ENCODE peak calls at places on chromosomes 6 and 20, in six cellular contexts. R is K562, E is HepG2, V is H1, H is HCT116, C is SK-N-SH. L is an unnamed sample.

GRCh38 chr20:35049776-35050352 is 42.7 kb downstream of the TRPC4AP start:
- DNase-seq in V (no peak), E (no peak), H (no peak), R (no peak), C (no peak), L (no peak)

GRCh38 chr6:89145461-89145961 is 344 bp upstream of the PM20D2 start:
- DNase-seq in H (no peak), V (no peak), E (no peak), C (peak), R (no peak), L (no peak)

GRCh38 chr20:1391640-1392442 is 1.0 kb downstream of the FKBP1A start:
- DNase-seq in V (no peak), C (peak), H (no peak), E (no peak), R (peak), L (no peak)

GRCh38 chr6:17086469-17086868 is 15.4 kb upstream of the STMND1 start:
- DNase-seq in C (peak), R (peak), E (peak), H (peak), V (no peak), L (peak)

GRCh38 chr20:431012-431904 is 23.2 kb downstream of the RBCK1 start:
- DNase-seq in R (peak), C (peak), V (no peak), H (peak), E (peak), L (peak)

GRCh38 chr6:20699402-20699801 is 165.1 kb downstream of the CDKAL1 start:
- DNase-seq in V (no peak), E (no peak), R (no peak), C (no peak), H (no peak), L (peak)

GRCh38 chr6:20564269-20564668 is 30.0 kb downstream of the CDKAL1 start:
- DNase-seq in C (no peak), V (no peak), H (peak), E (no peak), R (peak), L (no peak)

GRCh38 chr6:170102038-170102437 is 188.8 kb downstream of the DLL1 start:
- DNase-seq in E (no peak), H (no peak), V (no peak), C (no peak), R (no peak), L (no peak)

GRCh38 chr20:25050082-25050481 is 7.9 kb downstream of the ACSS1 start:
- DNase-seq in C (no peak), E (no peak), R (no peak), H (no peak), V (no peak), L (no peak)

GRCh38 chr6:37658121-37658520 is 39.6 kb downstream of the MDGA1 start:
- DNase-seq in R (no peak), V (no peak), H (no peak), C (no peak), E (no peak), L (no peak)

GRCh38 chr20:13098720-13099355 is 90.1 kb downstream of the SPTLC3 start:
- DNase-seq in H (no peak), V (no peak), E (peak), C (no peak), R (no peak), L (peak)

GRCh38 chr6:35508542-35508941 is 4.2 kb downstream of the TULP1 start:
- DNase-seq in C (no peak), E (no peak), H (no peak), V (no peak), R (no peak), L (no peak)

GRCh38 chr6:5305968-5306626 is 44.8 kb downstream of the FARS2 start:
- DNase-seq in R (no peak), C (no peak), E (peak), H (no peak), V (no peak), L (no peak)

GRCh38 chr20:11502051-11502450 is 415.6 kb upstream of the BTBD3 start:
- DNase-seq in V (no peak), C (no peak), E (no peak), H (no peak), R (no peak), L (no peak)

GRCh38 chr6:85498596-85499258 is 48.8 kb downstream of the NT5E start:
- DNase-seq in V (no peak), H (peak), C (no peak), E (peak), R (no peak), L (peak)

GRCh38 chr20:7362601-7363000 is 577.7 kb downstream of the HAO1 start:
- DNase-seq in H (no peak), C (no peak), E (no peak), V (no peak), R (no peak), L (no peak)

GRCh38 chr20:50562262-50562701 is 52.1 kb downstream of the PTPN1 start:
- DNase-seq in E (no peak), V (no peak), H (no peak), C (no peak), R (no peak), L (no peak)

GRCh38 chr6:11535801-11536230 is 1.7 kb upstream of the TMEM170B start:
- DNase-seq in C (no peak), E (peak), V (no peak), R (no peak), H (no peak), L (peak)

GRCh38 chr6:138440296-138440695 is 36.3 kb downstream of the HEBP2 start:
- DNase-seq in R (no peak), H (no peak), C (no peak), V (no peak), E (no peak), L (no peak)

GRCh38 chr20:58542411-58543095 is 27.4 kb upstream of the APCDD1L start:
- DNase-seq in E (no peak), V (peak), R (peak), C (no peak), H (peak), L (no peak)

GRCh38 chr6:17907467-17908229 is 79.8 kb downstream of the KIF13A start:
- DNase-seq in V (no peak), E (peak), R (peak), C (no peak), H (peak), L (peak)

GRCh38 chr20:57769756-57770155 is 59.9 kb upstream of the PMEPA1 start:
- DNase-seq in V (no peak), C (no peak), H (no peak), R (no peak), E (no peak), L (no peak)

GRCh38 chr6:108502826-108503225 is 57.9 kb upstream of the FOXO3 start:
- DNase-seq in H (no peak), V (no peak), C (no peak), E (no peak), R (no peak), L (no peak)

GRCh38 chr6:138509371-138509770 is 10.1 kb upstream of the NHSL1 start:
- DNase-seq in V (no peak), C (peak), E (peak), H (peak), R (peak), L (peak)

GRCh38 chr6:146950351-146950835 is 253.8 kb upstream of the STXBP5 start:
- DNase-seq in H (no peak), C (no peak), R (peak), E (peak), V (no peak), L (no peak)

GRCh38 chr20:24763386-24764026 is 185.6 kb upstream of the CST7 start:
- DNase-seq in R (no peak), C (no peak), E (no peak), V (no peak), H (no peak), L (no peak)

GRCh38 chr6:156662025-156662445 is 115.1 kb upstream of the ARID1B start:
- DNase-seq in R (peak), V (peak), E (peak), H (peak), C (no peak), L (peak)

GRCh38 chr6:37396571-37397185 is 36.3 kb upstream of the CMTR1 start:
- DNase-seq in H (no peak), V (no peak), R (no peak), E (no peak), C (no peak), L (no peak)

GRCh38 chr6:29641430-29642213 is 8.6 kb upstream of the GABBR1 start:
- DNase-seq in R (peak), H (no peak), V (no peak), E (no peak), C (no peak), L (no peak)
- TF ChIP-seq JUND in R (no peak), H (no peak), V (no peak), E (no peak), C (no peak), L (no peak)

GRCh38 chr6:148239777-148240462 is 102.7 kb upstream of the SASH1 start:
- DNase-seq in V (no peak), E (no peak), H (no peak), R (no peak), C (no peak), L (peak)

GRCh38 chr6:148239215-148239614 is 103.4 kb upstream of the SASH1 start:
- DNase-seq in V (no peak), E (no peak), H (no peak), C (no peak), R (no peak), L (no peak)

GRCh38 chr6:148240866-148241477 is 101.7 kb upstream of the SASH1 start:
- DNase-seq in H (no peak), C (no peak), R (no peak), E (no peak), V (no peak), L (peak)

GRCh38 chr6:148242180-148242579 is 100.5 kb upstream of the SASH1 start:
- DNase-seq in E (no peak), R (no peak), V (no peak), C (no peak), H (no peak), L (no peak)

DNA sequence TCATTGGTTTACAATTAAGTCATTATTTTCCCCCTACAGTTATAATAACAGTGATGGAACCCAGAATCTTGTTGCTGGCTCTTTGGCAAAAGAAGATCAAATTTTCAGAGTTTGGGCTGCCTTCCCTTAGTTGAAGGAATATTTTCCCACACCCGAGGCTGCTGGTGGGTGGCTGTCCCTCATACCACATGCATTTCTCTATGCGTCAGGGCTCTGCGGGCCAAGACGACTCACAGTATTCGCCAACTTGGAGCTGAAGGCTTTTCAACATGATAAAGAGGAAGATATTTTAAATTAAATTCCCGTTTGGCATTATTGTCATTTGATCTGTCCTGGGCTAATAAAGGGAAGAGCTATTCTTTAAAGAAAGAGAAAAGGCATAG is 102.2 kb upstream of the SASH1 start:
- DNase-seq in C (peak), R (no peak), E (no peak), V (no peak), H (no peak), L (no peak)
- TF ChIP-seq JUND in C (no peak), R (no peak), E (no peak), V (no peak), H (no peak), L (no peak)

GRCh38 chr20:32078777-32079176 is 26.7 kb downstream of the HCK start:
- DNase-seq in R (no peak), V (no peak), E (no peak), H (no peak), C (no peak), L (no peak)
- TF ChIP-seq JUND in R (no peak), V (no peak), E (no peak), H (no peak), C (no peak), L (no peak)

GRCh38 chr6:105402090-105402980 is 547 bp downstream of the PREP start:
- DNase-seq in V (peak), H (no peak), E (peak), C (peak), R (peak), L (no peak)
- TF ChIP-seq JUND in V (no peak), H (no peak), E (no peak), C (no peak), R (no peak), L (no peak)

GRCh38 chr6:31572041-31572911 is at the start of gene LTA:
- DNase-seq in C (no peak), V (no peak), E (no peak), R (no peak), H (no peak), L (no peak)

GRCh38 chr6:31573239-31574105 is 1.4 kb downstream of the LTA start:
- DNase-seq in E (no peak), C (no peak), R (no peak), H (no peak), V (no peak), L (no peak)

GRCh38 chr6:31575952-31576684 is 753 bp downstream of the TNF start:
- DNase-seq in V (no peak), R (no peak), H (no peak), E (no peak), C (no peak), L (no peak)

GRCh38 chr6:31575335-31575901 is at the start of gene TNF:
- DNase-seq in H (no peak), V (no peak), C (no peak), R (no peak), E (no peak), L (peak)

DNA sequence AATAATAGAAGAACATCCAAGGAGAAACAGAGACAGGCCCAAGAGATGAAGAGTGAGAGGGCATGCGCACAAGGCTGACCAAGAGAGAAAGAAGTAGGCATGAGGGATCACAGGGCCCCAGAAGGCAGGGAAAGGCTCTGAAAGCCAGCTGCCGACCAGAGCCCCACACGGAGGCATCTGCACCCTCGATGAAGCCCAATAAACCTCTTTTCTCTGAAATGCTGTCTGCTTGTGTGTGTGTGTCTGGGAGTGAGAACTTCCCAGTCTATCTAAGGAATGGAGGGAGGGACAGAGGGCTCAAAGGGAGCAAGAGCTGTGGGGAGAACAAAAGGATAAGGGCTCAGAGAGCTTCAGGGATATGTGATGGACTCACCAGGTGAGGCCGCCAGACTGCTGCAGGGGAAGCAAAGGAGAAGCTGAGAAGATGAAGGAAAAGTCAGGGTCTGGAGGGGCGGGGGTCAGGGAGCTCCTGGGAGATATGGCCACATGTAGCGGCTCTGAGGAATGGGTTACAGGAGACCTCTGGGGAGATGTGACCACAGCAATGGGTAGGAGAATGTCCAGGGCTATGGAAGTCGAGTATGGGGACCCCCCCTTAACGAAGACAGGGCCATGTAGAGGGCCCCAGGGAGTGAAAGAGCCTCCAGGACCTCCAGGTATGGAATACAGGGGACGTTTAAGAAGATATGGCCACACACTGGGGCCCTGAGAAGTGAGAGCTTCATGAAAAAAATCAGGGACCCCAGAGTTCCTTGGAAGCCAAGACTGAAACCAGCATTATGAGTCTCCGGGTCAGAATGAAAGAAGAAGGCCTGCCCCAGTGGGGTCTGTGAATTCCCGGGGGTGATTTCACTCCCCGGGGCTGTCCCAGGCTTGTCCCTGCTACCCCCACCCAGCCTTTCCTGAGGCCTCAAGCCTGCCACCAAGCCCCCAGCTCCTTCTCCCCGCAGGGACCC is 981 bp upstream of the TNF start:
- DNase-seq in C (no peak), E (no peak), H (no peak), R (no peak), V (no peak), L (no peak)
- TF ChIP-seq JUND in C (no peak), E (no peak), H (no peak), R (no peak), V (no peak), L (no peak)

GRCh38 chr20:64035066-64035932 is 683 bp upstream of the C20orf204 start:
- DNase-seq in R (no peak), E (no peak), H (no peak), C (no peak), V (no peak), L (no peak)
- TF ChIP-seq JUND in R (no peak), E (no peak), H (no peak), C (no peak), V (no peak), L (no peak)

GRCh38 chr6:62652692-62653328 is 366.8 kb upstream of the KHDRBS2 start:
- DNase-seq in H (peak), R (no peak), V (no peak), C (no peak), E (no peak), L (no peak)
- TF ChIP-seq JUND in H (no peak), R (no peak), V (no peak), C (no peak), E (no peak), L (no peak)

DNA sequence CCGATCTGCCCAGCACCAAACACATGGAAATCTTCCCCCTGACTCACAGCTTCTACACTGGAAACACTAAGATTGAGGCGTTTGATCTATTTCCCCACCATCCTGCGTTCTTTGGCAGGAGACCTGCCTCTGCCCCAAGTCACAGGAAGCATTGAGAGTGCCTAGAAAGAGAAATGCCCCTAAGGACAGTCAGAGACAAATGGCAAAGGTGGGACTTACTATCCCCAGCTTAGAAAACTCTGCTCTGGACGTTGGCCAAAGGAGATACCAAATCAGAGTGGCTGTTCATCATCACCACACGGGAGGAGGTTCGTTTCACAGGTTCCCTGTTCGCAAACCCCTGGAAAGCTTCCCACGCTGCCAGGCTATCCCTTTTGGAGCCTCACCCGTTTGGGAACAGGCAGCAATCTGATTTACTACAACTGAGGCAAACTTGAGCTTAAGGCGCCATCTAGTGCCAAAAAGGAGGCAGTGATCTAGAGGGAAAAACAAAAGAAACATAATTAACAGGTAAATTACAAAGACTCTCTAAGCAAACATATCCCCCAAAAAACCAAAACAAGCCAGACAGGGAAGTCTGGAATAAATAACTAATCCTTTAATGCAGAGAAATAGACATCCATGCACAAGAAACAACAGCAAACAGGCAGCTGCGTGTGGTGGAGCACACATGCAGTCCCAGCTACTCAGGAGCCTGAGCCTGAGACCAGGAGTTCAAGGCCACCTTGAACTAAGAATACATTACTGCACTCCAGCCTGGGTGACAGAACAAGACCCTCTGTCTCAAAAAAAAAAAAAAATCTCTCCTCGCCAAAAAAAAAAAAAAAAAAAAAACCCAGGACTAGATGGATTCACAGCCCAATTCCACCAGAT is 48.4 kb upstream of the SRSF6 start:
- DNase-seq in E (peak), R (peak), H (peak), C (peak), V (peak), L (peak)
- TF ChIP-seq JUND in E (no peak), R (no peak), H (no peak), C (no peak), V (no peak), L (no peak)

DNA sequence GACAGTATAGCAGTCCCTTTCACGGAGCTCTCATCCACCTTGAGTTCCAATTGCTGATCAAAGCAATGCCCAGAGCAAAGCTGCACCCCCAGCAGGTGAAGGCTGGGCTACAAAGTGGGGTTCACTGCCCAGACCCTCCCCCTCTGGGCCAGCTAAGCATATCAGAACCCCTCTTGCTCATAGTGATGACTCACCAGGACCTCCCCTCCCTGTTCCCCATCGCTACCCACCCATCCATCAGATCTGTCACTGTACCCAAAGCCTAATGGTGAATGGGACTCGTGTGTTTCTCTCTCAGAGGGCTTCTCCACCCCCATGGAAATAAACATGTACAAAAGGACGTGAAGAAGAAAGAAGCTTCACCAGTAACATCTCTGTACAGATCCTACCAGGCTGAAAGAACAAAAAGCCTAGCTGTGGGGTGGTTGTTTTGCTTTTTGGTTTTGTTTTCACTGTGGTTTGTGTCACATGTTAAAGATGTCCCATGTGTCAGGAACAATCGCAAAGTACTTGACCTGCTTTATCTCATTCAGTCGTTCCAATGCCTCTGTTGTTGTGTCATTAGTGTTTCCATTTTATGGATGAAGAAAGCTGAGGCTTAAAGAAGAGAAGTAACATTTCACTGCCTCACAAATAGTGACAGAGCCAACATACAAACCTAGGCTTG is 518.5 kb downstream of the CD83 start:
- DNase-seq in C (no peak), V (no peak), H (no peak), R (no peak), E (no peak), L (no peak)
- TF ChIP-seq JUND in C (no peak), V (no peak), H (no peak), R (peak), E (no peak), L (no peak)

L was measured in T47D.